ENCODE peak calls at places on chromosomes 1 and 21, in seven cellular contexts. K is RPMI8226, Q is uterus, S is germinal center, G is AG04449, D is AML-193, O is fibroblast of lung. T is an unnamed sample.

GRCh38 chr1:54337928-54338327 is 68.3 kb downstream of the SSBP3 start:
- DNase-seq in D (no peak), O (no peak), G (no peak), Q (no peak), K (no peak), S (no peak), T (no peak)

GRCh38 chr1:232877361-232877991 is 72.3 kb downstream of the MAP10 start:
- DNase-seq in D (no peak), G (no peak), S (no peak), O (no peak), Q (no peak), K (no peak), T (no peak)

GRCh38 chr1:38908821-38909220 is 27.4 kb upstream of the GJA9 start:
- DNase-seq in D (no peak), Q (no peak), O (no peak), G (no peak), K (no peak), S (no peak), T (no peak)

GRCh38 chr1:42834803-42835202 is 11.6 kb upstream of the ZNF691 start:
- DNase-seq in O (no peak), Q (no peak), G (no peak), K (no peak), D (no peak), S (no peak), T (no peak)

GRCh38 chr1:41357451-41358151 is 3.6 kb upstream of the FOXO6 start:
- DNase-seq in S (no peak), O (peak; percentile 73), Q (peak; percentile 13), D (no peak), G (no peak), K (no peak), T (no peak)

GRCh38 chr21:41217656-41218380 is 49.9 kb downstream of the BACE2 start:
- DNase-seq in K (no peak), Q (peak; percentile 38), G (peak; percentile 24), S (no peak), D (no peak), O (peak; percentile 87), T (no peak)

GRCh38 chr1:245469006-245469405 is 314.2 kb downstream of the KIF26B start:
- DNase-seq in D (no peak), S (no peak), K (no peak), Q (no peak), G (no peak), O (no peak), T (no peak)

GRCh38 chr1:49199564-49199963 is 422.9 kb upstream of the BEND5 start:
- DNase-seq in K (no peak), S (no peak), O (no peak), D (no peak), G (no peak), Q (no peak), T (no peak)

GRCh38 chr1:39398278-39399010 is 93.0 kb upstream of the BMP8A start:
- DNase-seq in K (no peak), O (peak; percentile 100), Q (peak; percentile 34), G (peak; percentile 91), S (peak; percentile 14), D (peak; percentile 90), T (peak; percentile 24)

GRCh38 chr1:229454056-229454455 is 20.2 kb upstream of the ACTA1 start:
- DNase-seq in K (no peak), D (no peak), O (no peak), S (no peak), G (no peak), Q (no peak), T (no peak)

GRCh38 chr1:227152525-227152924 is 165.8 kb downstream of the CDC42BPA start:
- DNase-seq in K (no peak), Q (no peak), O (no peak), D (no peak), G (no peak), S (no peak), T (no peak)

GRCh38 chr1:147721711-147722110 is 38.7 kb downstream of the GJA5 start:
- DNase-seq in G (no peak), O (no peak), K (no peak), D (no peak), S (no peak), Q (no peak), T (no peak)

GRCh38 chr1:230426246-230427101 is at the start of gene PGBD5:
- DNase-seq in Q (peak; percentile 37), O (peak; percentile 65), K (peak; percentile 86), D (peak; percentile 42), G (no peak), S (peak; percentile 89), T (peak; percentile 77)

GRCh38 chr1:218699411-218699810 is 354.3 kb downstream of the TGFB2 start:
- DNase-seq in S (no peak), O (no peak), K (no peak), Q (no peak), G (no peak), D (no peak), T (no peak)

GRCh38 chr1:101290119-101290921 is 53.5 kb downstream of the S1PR1 start:
- DNase-seq in D (no peak), G (no peak), O (no peak), S (no peak), Q (no peak), K (no peak), T (peak; percentile 60)

GRCh38 chr1:165686121-165686970 is 12.0 kb downstream of the ALDH9A1 start:
- DNase-seq in Q (no peak), G (no peak), O (no peak), D (peak; percentile 10), K (peak; percentile 39), S (peak; percentile 60), T (no peak)

GRCh38 chr1:64192290-64192689 is 11.1 kb upstream of the UBE2U start:
- DNase-seq in S (no peak), Q (no peak), G (no peak), O (no peak), D (no peak), K (no peak), T (no peak)

GRCh38 chr1:46575300-46575699 is 23.9 kb upstream of the KNCN start:
- DNase-seq in O (no peak), G (no peak), Q (no peak), D (no peak), K (no peak), S (no peak), T (peak; percentile 92)

GRCh38 chr1:116309090-116309870 is 63.8 kb upstream of the ATP1A1 start:
- DNase-seq in O (no peak), D (no peak), Q (no peak), K (no peak), G (no peak), S (no peak), T (no peak)

GRCh38 chr1:53754484-53755312 is 15.7 kb upstream of the GLIS1 start:
- DNase-seq in S (peak; percentile 28), K (peak; percentile 65), D (peak; percentile 27), O (peak; percentile 57), G (no peak), Q (no peak), T (peak; percentile 49)

GRCh38 chr1:31460027-31460426 is 47.0 kb downstream of the SERINC2 start:
- DNase-seq in S (no peak), Q (no peak), O (peak; percentile 10), G (no peak), K (no peak), D (no peak), T (no peak)

GRCh38 chr1:40663324-40664166 is 1.9 kb downstream of the RIMS3 start:
- DNase-seq in K (peak; percentile 56), G (no peak), O (no peak), D (no peak), Q (no peak), S (peak; percentile 24), T (no peak)